ENCODE peak calls at places on chromosomes 1 and 21, in ten cellular contexts. C, S, E, D, U, W, I, P, H and A are unnamed samples.

GRCh38 chr1:112934562-112934952 is 21.4 kb downstream of the SLC16A1 start:
- DNase-seq in C (no peak), S (no peak), E (no peak), D (no peak), U (no peak), W (no peak), I (no peak), P (no peak), H (no peak), A (no peak)

GRCh38 chr21:28538987-28539622 is 453.6 kb downstream of the LTN1 start:
- DNase-seq in C (no peak), S (no peak), E (no peak), D (no peak), U (no peak), W (no peak), I (no peak), P (peak), H (no peak), A (no peak)

GRCh38 chr1:244904119-244904518 is 39.8 kb upstream of the HNRNPU start:
- DNase-seq in C (no peak), S (no peak), E (no peak), D (no peak), U (no peak), W (no peak), I (no peak), P (no peak), H (no peak), A (no peak)

GRCh38 chr1:65792671-65793358 is at the start of gene PDE4B:
- DNase-seq in C (peak), S (no peak), E (no peak), D (peak), U (no peak), W (peak), I (no peak), P (peak), H (peak), A (no peak)

GRCh38 chr1:244876228-244876910 is 12.0 kb upstream of the HNRNPU start:
- DNase-seq in C (no peak), S (no peak), E (no peak), D (no peak), U (no peak), W (no peak), I (no peak), P (no peak), H (no peak), A (no peak)

GRCh38 chr1:87506147-87506546 is 177.5 kb downstream of the LMO4 start:
- DNase-seq in C (no peak), S (no peak), E (no peak), D (no peak), U (no peak), W (no peak), I (no peak), P (no peak), H (no peak), A (no peak)

GRCh38 chr1:182955596-182956588 is 2.9 kb upstream of the SHCBP1L start:
- DNase-seq in C (peak), S (no peak), E (no peak), D (no peak), U (no peak), W (no peak), I (no peak), P (peak), H (no peak), A (no peak)

GRCh38 chr21:36261459-36261858 is 58.5 kb upstream of the MORC3 start:
- DNase-seq in C (no peak), S (no peak), E (no peak), D (no peak), U (no peak), W (no peak), I (no peak), P (no peak), H (no peak), A (no peak)

GRCh38 chr1:18794561-18794960 is 64.9 kb downstream of the TAS1R2 start:
- DNase-seq in C (no peak), S (no peak), E (no peak), D (no peak), U (no peak), W (no peak), I (no peak), P (no peak), H (no peak), A (no peak)